ENCODE peak calls at places on chromosomes 2 and 18, in four cellular contexts. D is upper lobe of left lung, Q is HCT116, V is HepG2. S is an unnamed sample. For H3K9me3, the result is how much of the 10 kb centered on the place peaks cover.

GRCh38 chr2:241656190-241656741 is 18.8 kb downstream of the ATG4B start:
- ATAC-seq in D (peak), Q (no peak), V (no peak), S (no peak)

GRCh38 chr18:32289480-32290075 is 99.7 kb downstream of the MEP1B start:
- ATAC-seq in Q (peak), D (peak), V (peak), S (no peak)

GRCh38 chr18:10086458-10086857 is 172.6 kb downstream of the VAPA start:
- ATAC-seq in D (no peak), V (peak), Q (peak), S (no peak)

GRCh38 chr2:102116675-102117471 is 25.7 kb upstream of the IL1R1 start:
- ATAC-seq in Q (no peak), D (no peak), V (no peak), S (no peak)

GRCh38 chr18:525066-525797 is 24.7 kb upstream of the COLEC12 start:
- ATAC-seq in D (no peak), V (peak), Q (peak), S (no peak)

GRCh38 chr18:59820663-59821062 is 79.1 kb upstream of the PMAIP1 start:
- ATAC-seq in D (no peak), V (no peak), Q (no peak), S (no peak)

GRCh38 chr2:34578641-34579040 is 979.5 kb upstream of the FAM98A start:
- ATAC-seq in V (no peak), D (no peak), Q (no peak), S (no peak)

GRCh38 chr18:48832961-48833700 is 117.6 kb downstream of the SMAD7 start:
- ATAC-seq in Q (peak), V (no peak), D (peak), S (no peak)

GRCh38 chr2:179927041-179927440 is 65.6 kb upstream of the ZNF385B start:
- ATAC-seq in Q (no peak), V (no peak), D (no peak), S (no peak)

GRCh38 chr2:215397632-215398341 is 38.1 kb downstream of the FN1 start:
- ATAC-seq in V (peak), D (peak), Q (no peak), S (peak)

GRCh38 chr2:7070483-7070882 is 153.3 kb downstream of the RNF144A start:
- ATAC-seq in V (no peak), D (no peak), Q (no peak), S (no peak)

GRCh38 chr2:101168647-101169046 is 17.5 kb upstream of the TBC1D8 start:
- ATAC-seq in V (no peak), D (no peak), Q (no peak), S (no peak)

GRCh38 chr2:52536929-52537460 is 1230.6 kb upstream of the CHAC2 start:
- ATAC-seq in Q (no peak), V (no peak), D (no peak), S (no peak)

GRCh38 chr2:54927751-54928615 is 122.3 kb downstream of the RTN4 start:
- ATAC-seq in D (no peak), Q (no peak), V (no peak), S (no peak)

GRCh38 chr2:167859676-167860075 is 387.7 kb downstream of the STK39 start:
- ATAC-seq in D (no peak), V (no peak), Q (no peak), S (no peak)

GRCh38 chr2:216115224-216115582 is 6.1 kb downstream of the XRCC5 start:
- ATAC-seq in Q (no peak), V (peak), D (peak), S (no peak)

GRCh38 chr2:101305492-101306123 is 2.9 kb downstream of the RNF149 start:
- ATAC-seq in V (no peak), D (no peak), Q (no peak), S (no peak)

GRCh38 chr2:151523825-151524224 is 114.1 kb downstream of the RIF1 start:
- ATAC-seq in Q (no peak), D (no peak), V (no peak), S (no peak)

GRCh38 chr18:23209031-23209430 is 73.7 kb downstream of the CABLES1 start:
- ATAC-seq in Q (no peak), V (peak), D (peak), S (no peak)

GRCh38 chr2:95039978-95040377 is 14.5 kb downstream of the MAL start:
- ATAC-seq in V (peak), Q (no peak), D (no peak), S (no peak)

GRCh38 chr2:45904931-45905642 is 253.6 kb downstream of the PRKCE start:
- ATAC-seq in D (peak), V (peak), Q (no peak), S (peak)

GRCh38 chr2:28350791-28351285 is 41.8 kb upstream of the FOSL2 start:
- ATAC-seq in Q (no peak), V (no peak), D (no peak), S (no peak)

DNA sequence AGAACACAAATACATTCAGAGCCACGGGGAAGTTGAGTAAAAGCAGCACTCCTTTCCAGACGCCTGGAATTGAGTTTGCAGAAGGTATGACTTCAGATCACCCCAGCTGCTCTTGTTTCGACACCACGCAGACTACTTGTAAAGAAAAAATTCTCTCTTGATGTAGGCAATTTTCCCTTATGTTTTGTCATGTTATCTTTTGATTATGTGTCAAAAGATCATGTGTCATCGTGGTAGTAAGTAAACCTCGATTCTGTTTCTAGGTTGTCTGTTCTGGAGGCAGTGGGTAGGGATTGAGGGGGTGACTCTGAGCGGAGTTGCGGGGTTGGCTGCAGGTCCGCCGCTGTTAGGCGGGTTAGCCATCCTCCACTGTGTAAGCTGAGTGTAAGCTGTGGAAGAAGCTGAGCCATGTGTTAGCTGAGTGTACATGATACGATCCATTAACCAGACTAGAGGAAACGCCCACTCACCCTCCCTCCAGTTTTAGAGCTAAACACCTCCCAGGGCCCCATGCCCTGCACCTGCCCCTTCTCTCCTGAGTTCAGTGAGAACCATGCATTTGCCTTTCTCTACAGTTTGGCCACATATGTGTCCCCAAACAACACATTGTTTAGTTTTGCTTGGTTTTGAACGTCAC is 181.8 kb downstream of the SNTG2 start:
- ATAC-seq in V (no peak), D (peak), Q (no peak), S (no peak)
- TF ChIP-seq POLR2AphosphoS5 in V (no peak), D (no peak), Q (no peak), S (no peak)

DNA sequence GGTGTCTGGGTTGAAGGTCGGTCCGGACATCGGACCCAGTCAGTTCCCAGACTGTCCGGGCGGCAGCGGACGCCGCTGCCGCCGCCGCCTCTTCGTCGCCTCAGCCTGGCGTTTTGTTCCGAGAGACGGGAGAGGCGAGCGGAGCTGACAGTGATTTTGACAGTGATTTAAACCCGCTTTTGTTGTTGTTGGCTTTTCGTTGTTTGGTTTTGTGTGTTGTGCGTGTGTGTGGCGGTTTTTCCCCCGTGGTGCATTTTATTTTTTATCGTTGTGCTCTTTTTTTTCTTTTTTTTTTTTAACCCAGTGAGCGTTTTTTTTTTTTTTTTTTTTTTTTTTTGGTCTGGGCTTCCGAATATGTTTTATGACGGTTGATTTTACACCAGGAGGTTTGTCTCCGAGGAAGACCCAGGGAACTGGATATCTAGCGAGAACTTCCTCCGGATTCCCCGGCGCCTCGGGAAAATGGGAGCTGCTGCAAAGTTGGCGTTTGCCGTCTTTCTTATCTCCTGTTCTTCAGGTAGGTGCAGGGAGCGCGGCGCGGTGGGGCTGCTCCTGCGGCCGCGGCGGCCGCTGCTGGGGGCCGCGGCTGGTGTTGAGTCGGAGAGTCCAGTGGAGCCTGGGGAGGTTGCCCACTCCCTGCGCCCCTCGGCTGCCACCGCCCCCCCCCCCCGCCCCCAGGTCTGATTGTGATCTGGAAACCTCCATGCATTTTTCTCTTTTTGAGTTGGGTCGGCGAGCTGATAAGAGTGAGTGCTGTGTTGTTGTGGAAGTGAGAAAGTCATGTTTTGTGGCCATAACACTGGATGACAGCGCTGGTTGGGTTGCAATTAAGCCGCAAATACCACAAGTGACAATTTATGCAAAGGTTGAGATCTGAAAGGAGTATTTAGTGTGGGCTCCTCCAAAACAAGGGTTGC is at the start of gene ACVR2A:
- ATAC-seq in V (peak), D (peak), Q (peak), S (peak)
- H3K9me3 ChIP-seq in V (under half), D (under half), Q (under half), S (under half)

DNA sequence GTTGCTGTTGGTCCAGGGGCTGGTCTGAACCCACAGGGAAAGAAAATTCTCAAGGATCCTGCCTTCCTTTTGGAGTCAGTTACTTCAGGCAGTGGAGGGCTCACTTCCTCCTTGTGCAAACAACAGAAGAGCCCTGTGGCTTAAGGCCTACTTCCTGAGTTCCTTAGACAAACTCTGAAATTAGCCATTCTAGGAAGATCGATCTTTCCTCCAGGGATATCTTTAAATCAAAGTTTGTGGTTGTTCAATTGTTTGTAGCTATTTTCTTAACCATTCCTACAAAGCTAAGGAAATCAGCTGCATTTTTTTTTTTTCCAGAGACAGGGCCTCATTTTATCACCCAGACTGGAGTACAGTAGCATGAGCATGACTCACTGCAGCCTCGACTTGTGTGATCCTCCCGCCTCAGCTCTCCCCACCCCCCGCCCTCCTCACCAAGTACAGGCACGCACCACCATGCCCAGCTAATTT is 156.0 kb downstream of the TANC1 start:
- ATAC-seq in Q (peak), D (peak), V (peak), S (no peak)
- TF ChIP-seq POLR2A in Q (no peak), D (no peak), V (no peak), S (no peak)

GRCh38 chr2:231129216-231129615 is 4.4 kb upstream of the HTR2B start:
- ATAC-seq in Q (no peak), D (no peak), V (no peak), S (no peak)

GRCh38 chr2:231133365-231134114 is 8.7 kb upstream of the HTR2B start:
- ATAC-seq in V (peak), D (no peak), Q (no peak), S (no peak)

GRCh38 chr2:231130657-231131056 is 5.8 kb upstream of the HTR2B start:
- ATAC-seq in Q (no peak), D (no peak), V (no peak), S (no peak)

GRCh38 chr2:231134910-231135650 is 10.2 kb upstream of the HTR2B start:
- ATAC-seq in Q (no peak), D (no peak), V (no peak), S (no peak)

DNA sequence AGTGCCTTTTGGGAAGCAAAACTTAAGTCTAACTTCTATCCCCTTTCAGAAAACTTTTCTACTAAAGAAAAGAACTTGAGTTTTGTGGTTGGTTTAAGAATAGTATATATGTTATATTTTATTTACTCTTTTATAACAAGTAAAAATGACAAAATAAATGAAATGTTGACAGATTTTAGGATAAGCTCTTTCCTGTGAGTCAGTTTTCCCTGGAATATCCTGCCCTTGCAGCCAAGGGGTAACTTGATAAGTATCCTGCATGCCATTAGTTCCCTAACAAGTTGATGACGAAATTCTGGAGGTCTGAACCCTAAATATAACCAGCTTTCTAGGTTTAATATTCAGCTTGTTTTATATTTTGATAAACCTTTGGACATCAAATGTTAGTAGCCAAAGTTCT is 7.3 kb upstream of the HTR2B start:
- ATAC-seq in Q (no peak), V (no peak), D (no peak), S (no peak)
- TF ChIP-seq POLR2AphosphoS5 in Q (no peak), V (no peak), D (no peak), S (no peak)

S was measured in gastroesophageal sphincter.